ENCODE peak calls at places on chromosomes 2 and 18, in ten cellular contexts. V is activated naive CD4-positive, alpha-beta T cell treated with anti-CD3 and anti-CD28 coated beads, Interleukin-2, amount 10 ng/mL, durations not matched to agents 7 days and 5 days; X is fibroblast of mammary gland; K is H7; S is midbrain; Z is aorta; O is cardiac fibroblast; W is HTR-8/SVneo; G is anterior cingulate cortex; N is choroid plexus epithelial cell. E is an unnamed sample.
A peak's percentile ranks its signal among the peaks of the same experiment; 100 is the strongest.

GRCh38 chr18:58100154-58100553 is 56.1 kb downstream of the NEDD4L start:
- DNase-seq in N (no peak), Z (no peak), K (no peak), G (no peak), X (no peak), V (no peak), S (no peak), O (no peak), W (no peak), E (no peak)

GRCh38 chr18:3648695-3649094 is 198.7 kb downstream of the TGIF1 start:
- DNase-seq in W (no peak), S (no peak), K (peak; percentile 52), O (no peak), Z (no peak), G (no peak), N (no peak), V (no peak), X (no peak), E (no peak)

GRCh38 chr2:73172963-73173362 is 29.4 kb upstream of the NOTO start:
- DNase-seq in K (no peak), S (no peak), O (no peak), G (no peak), X (peak; percentile 47), W (no peak), N (peak; percentile 43), V (peak; percentile 27), Z (no peak), E (no peak)

GRCh38 chr2:25664531-25665307 is 8.7 kb downstream of the DTNB start:
- DNase-seq in V (peak; percentile 47), W (peak; percentile 54), X (peak; percentile 71), S (peak; percentile 60), O (peak; percentile 80), G (no peak), Z (peak; percentile 80), K (peak; percentile 71), N (peak; percentile 88), E (peak; percentile 62)

GRCh38 chr2:85089464-85090072 is 43.6 kb upstream of the TCF7L1 start:
- DNase-seq in K (peak; percentile 38), Z (no peak), G (no peak), N (no peak), S (no peak), X (no peak), W (no peak), V (no peak), O (no peak), E (no peak)

GRCh38 chr2:89848763-89849162 is 1157.3 kb downstream of the RPIA start:
- DNase-seq in N (no peak), S (no peak), O (no peak), W (no peak), Z (no peak), K (no peak), V (no peak), X (no peak), G (no peak), E (no peak)

GRCh38 chr2:210099940-210100339 is 71.3 kb downstream of the KANSL1L start:
- DNase-seq in O (no peak), N (no peak), S (no peak), W (no peak), V (no peak), Z (no peak), X (no peak), G (no peak), K (peak; percentile 3), E (no peak)

GRCh38 chr18:29874519-29875098 is 1167.9 kb downstream of the DSC3 start:
- DNase-seq in G (no peak), W (peak; percentile 10), O (peak; percentile 63), S (peak; percentile 31), V (no peak), K (peak; percentile 8), N (peak; percentile 47), X (peak; percentile 43), Z (no peak), E (no peak)

GRCh38 chr2:47181176-47181575 is 26.1 kb upstream of the STPG4 start:
- DNase-seq in O (no peak), V (no peak), G (no peak), N (no peak), X (no peak), Z (no peak), W (no peak), K (no peak), S (no peak), E (no peak)

GRCh38 chr2:178761759-178762371 is 45.4 kb downstream of the TTN start:
- DNase-seq in V (peak; percentile 47), K (peak; percentile 21), X (peak; percentile 63), N (peak; percentile 72), W (peak; percentile 23), O (peak; percentile 62), Z (no peak), S (no peak), G (no peak), E (peak; percentile 25)

GRCh38 chr2:150415022-150415421 is 72.4 kb downstream of the RND3 start:
- DNase-seq in W (no peak), O (no peak), N (no peak), K (no peak), G (no peak), X (no peak), V (no peak), S (no peak), Z (no peak), E (no peak)

GRCh38 chr2:154758871-154759270 is 60.4 kb downstream of the KCNJ3 start:
- DNase-seq in W (no peak), O (no peak), Z (no peak), V (no peak), G (no peak), X (no peak), N (no peak), S (no peak), K (no peak), E (no peak)

GRCh38 chr2:200138386-200139184 is 167.9 kb upstream of the SPATS2L start:
- DNase-seq in G (no peak), X (no peak), Z (no peak), V (no peak), N (peak; percentile 73), W (no peak), S (no peak), O (no peak), K (no peak), E (peak; percentile 33)

GRCh38 chr2:60174146-60174545 is 379.3 kb downstream of the BCL11A start:
- DNase-seq in Z (no peak), V (no peak), N (no peak), K (no peak), O (no peak), S (no peak), W (no peak), G (no peak), X (no peak), E (no peak)

GRCh38 chr2:169362346-169363026 is at the start of gene LRP2:
- DNase-seq in W (no peak), S (peak; percentile 38), K (peak; percentile 70), N (peak; percentile 2), X (no peak), Z (peak; percentile 71), G (no peak), O (peak; percentile 4), V (peak; percentile 56), E (no peak)

GRCh38 chr2:67923696-67924095 is 139.1 kb downstream of the C1D start:
- DNase-seq in K (no peak), N (peak; percentile 10), V (no peak), O (peak; percentile 29), Z (no peak), W (no peak), S (no peak), X (peak; percentile 34), G (no peak), E (no peak)

GRCh38 chr2:239146741-239147181 is 254.1 kb downstream of the HDAC4 start:
- DNase-seq in S (no peak), W (no peak), O (no peak), X (no peak), V (no peak), G (no peak), N (no peak), K (no peak), Z (peak; percentile 50), E (no peak)

GRCh38 chr2:175855794-175856453 is 146.1 kb downstream of the LNPK start:
- DNase-seq in G (peak; percentile 15), X (peak; percentile 44), V (no peak), N (no peak), O (no peak), Z (peak; percentile 81), K (no peak), S (no peak), W (no peak), E (peak; percentile 24)

GRCh38 chr2:393711-394696 is 106.1 kb upstream of the ALKAL2 start:
- DNase-seq in W (peak; percentile 78), X (no peak), K (peak; percentile 48), S (peak; percentile 11), G (no peak), O (no peak), N (peak; percentile 64), Z (no peak), V (peak; percentile 87), E (peak; percentile 51)

GRCh38 chr2:236644067-236644466 is 74.4 kb downstream of the ACKR3 start:
- DNase-seq in X (no peak), N (no peak), W (no peak), K (no peak), O (no peak), V (no peak), G (no peak), Z (no peak), S (no peak), E (no peak)

GRCh38 chr18:75869197-75869596 is 441.7 kb upstream of the SMIM21 start:
- DNase-seq in W (no peak), S (no peak), O (no peak), Z (no peak), G (no peak), N (no peak), X (no peak), K (no peak), V (no peak), E (no peak)

GRCh38 chr18:48887294-48887904 is 63.4 kb downstream of the SMAD7 start:
- DNase-seq in Z (peak; percentile 42), V (no peak), K (no peak), N (no peak), W (no peak), S (no peak), G (no peak), X (no peak), O (no peak), E (no peak)

GRCh38 chr18:43846302-43846701 is 569.0 kb upstream of the SYT4 start:
- DNase-seq in X (peak; percentile 5), S (no peak), K (peak; percentile 10), N (no peak), V (no peak), G (no peak), Z (no peak), W (no peak), O (no peak), E (no peak)

E was measured in brain microvascular endothelial cell.